ENCODE peak calls at places on chromosomes 13 and 19, in six cellular contexts. J is GM23338, D is endodermal cell, W is pancreas, S is endothelial cell of umbilical vein, U is psoas muscle. T is an unnamed sample.

GRCh38 chr13:33204130-33204927 is 81.2 kb downstream of the STARD13 start:
- DNase-seq in J (no peak), D (no peak), W (peak), S (peak), U (peak), T (no peak)

GRCh38 chr19:17557461-17557860 is 2.0 kb downstream of the COLGALT1 start:
- DNase-seq in J (no peak), D (no peak), W (no peak), S (no peak), U (no peak), T (no peak)

GRCh38 chr13:106033634-106034033 is 501.8 kb downstream of the EFNB2 start:
- DNase-seq in J (peak), D (no peak), W (no peak), S (peak), U (no peak), T (no peak)

GRCh38 chr19:15869109-15869555 is 28.7 kb downstream of the CYP4F2 start:
- DNase-seq in J (peak), D (peak), W (peak), S (peak), U (no peak), T (no peak)

GRCh38 chr19:18110833-18111232 is 13.3 kb downstream of the MAST3 start:
- DNase-seq in J (no peak), D (no peak), W (peak), S (no peak), U (no peak), T (no peak)

GRCh38 chr19:49387936-49388372 is at the start of gene KASH5:
- DNase-seq in J (peak), D (no peak), W (peak), S (peak), U (peak), T (no peak)

GRCh38 chr19:34034318-34034846 is 137.9 kb upstream of the LSM14A start:
- DNase-seq in J (no peak), D (no peak), W (no peak), S (no peak), U (no peak), T (no peak)

GRCh38 chr13:32098275-32098674 is 66.7 kb downstream of the FRY start:
- DNase-seq in J (no peak), D (no peak), W (no peak), S (no peak), U (no peak), T (no peak)

GRCh38 chr13:66992183-66992582 is 238.0 kb downstream of the PCDH9 start:
- DNase-seq in J (no peak), D (no peak), W (no peak), S (peak), U (no peak), T (no peak)

GRCh38 chr19:16180611-16181010 is 4.6 kb upstream of the FAM32A start:
- DNase-seq in J (peak), D (peak), W (no peak), S (no peak), U (no peak), T (no peak)

GRCh38 chr13:98981596-98982195 is 3.8 kb upstream of the DOCK9 start:
- DNase-seq in J (no peak), D (no peak), W (no peak), S (no peak), U (no peak), T (no peak)

GRCh38 chr13:59178344-59178743 is 985.4 kb downstream of the DIAPH3 start:
- DNase-seq in J (peak), D (peak), W (no peak), S (no peak), U (no peak), T (no peak)

GRCh38 chr19:39516270-39516669 is 1.3 kb downstream of the SELENOV start:
- DNase-seq in J (peak), D (no peak), W (no peak), S (no peak), U (no peak), T (no peak)

GRCh38 chr19:7595466-7596133 is at the start of gene CAMSAP3:
- DNase-seq in J (peak), D (peak), W (peak), S (no peak), U (no peak), T (no peak)

GRCh38 chr19:11921852-11922495 is 2.9 kb upstream of the ZNF700 start:
- DNase-seq in J (no peak), D (no peak), W (peak), S (no peak), U (no peak), T (no peak)
- TF ChIP-seq CTCF in J (no peak), D (no peak), W (no peak), S (no peak), U (no peak), T (no peak)

GRCh38 chr19:54473071-54473941 is at the start of gene CDC42EP5:
- DNase-seq in J (peak), D (peak), W (no peak), S (peak), U (peak), T (peak)
- H3K27ac ChIP-seq in J (peak), D (no peak), W (peak), S (peak), U (peak), T (peak)

GRCh38 chr13:83882626-83882959 is 319 bp upstream of the SLITRK1 start:
- DNase-seq in J (no peak), D (no peak), W (no peak), S (no peak), U (no peak), T (no peak)
- H3K4me3 ChIP-seq in J (peak), D (peak), W (peak), S (no peak), U (no peak), T (peak)

DNA sequence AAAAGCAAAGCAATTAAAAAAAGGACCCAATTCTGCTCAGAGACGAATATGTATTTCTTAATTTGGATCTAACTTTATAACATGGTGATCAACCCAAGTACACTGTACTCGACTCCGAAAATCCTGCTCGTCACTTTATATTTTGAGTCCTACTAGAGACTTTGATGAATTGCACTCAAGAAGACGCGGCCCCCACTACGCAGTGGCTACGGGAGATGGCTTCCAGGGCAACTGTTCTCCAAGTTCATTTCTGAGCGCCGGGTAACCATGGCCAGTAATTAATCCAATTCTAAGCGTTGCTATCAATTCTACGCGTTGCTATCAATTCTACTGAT is 720 bp downstream of the SUPT20H start:
- DNase-seq in J (peak), D (no peak), W (no peak), S (no peak), U (no peak), T (no peak)
- TF ChIP-seq CTCF in J (no peak), D (no peak), W (no peak), S (no peak), U (no peak), T (no peak)

GRCh38 chr13:45350152-45350551 is 9.2 kb upstream of the TPT1 start:
- DNase-seq in J (no peak), D (no peak), W (no peak), S (no peak), U (no peak), T (no peak)

GRCh38 chr13:45353895-45354294 is 12.9 kb upstream of the TPT1 start:
- DNase-seq in J (no peak), D (no peak), W (no peak), S (no peak), U (no peak), T (no peak)

GRCh38 chr13:45352031-45352430 is 11.0 kb upstream of the TPT1 start:
- DNase-seq in J (no peak), D (no peak), W (no peak), S (no peak), U (no peak), T (no peak)

GRCh38 chr13:45349438-45349837 is 8.5 kb upstream of the TPT1 start:
- DNase-seq in J (no peak), D (no peak), W (no peak), S (no peak), U (no peak), T (no peak)
- H3K27ac ChIP-seq in J (no peak), D (no peak), W (no peak), S (no peak), U (peak), T (no peak)